ENCODE peak calls at places on chromosomes 13 and 19, in six cellular contexts. G is spleen, P is K562, K is breast epithelium, S is body of pancreas, N is kidney epithelial cell. J is an unnamed sample. For H3K36me3, the result is how much of the 10 kb centered on the place peaks cover.

GRCh38 chr13:107867701-107868661 is 347.4 kb downstream of the LIG4 start:
- DNase-seq in G (no peak), P (peak), K (no peak), S (peak), N (no peak), J (no peak)

GRCh38 chr19:49987159-49987698 is 26.3 kb upstream of the SIGLEC11 start:
- DNase-seq in G (peak), P (peak), K (peak), S (peak), N (peak), J (peak)

GRCh38 chr13:107721436-107721835 is 493.9 kb downstream of the LIG4 start:
- DNase-seq in G (no peak), P (no peak), K (no peak), S (no peak), N (no peak), J (no peak)

GRCh38 chr19:30480097-30480496 is 107.9 kb downstream of the ZNF536 start:
- DNase-seq in G (no peak), P (no peak), K (no peak), S (no peak), N (no peak), J (no peak)

GRCh38 chr13:22196777-22197176 is 525.9 kb downstream of the FGF9 start:
- DNase-seq in G (no peak), P (no peak), K (no peak), S (no peak), N (no peak), J (no peak)

GRCh38 chr19:7440188-7440975 is 48.5 kb downstream of the PEX11G start:
- DNase-seq in G (no peak), P (peak), K (no peak), S (no peak), N (no peak), J (no peak)

GRCh38 chr13:74061939-74062595 is 72.1 kb downstream of the KLF12 start:
- DNase-seq in G (no peak), P (no peak), K (no peak), S (no peak), N (no peak), J (peak)

GRCh38 chr13:71290963-71291937 is 575.8 kb downstream of the DACH1 start:
- DNase-seq in G (no peak), P (peak), K (no peak), S (peak), N (peak), J (peak)

GRCh38 chr13:68428292-68428691 is 1198.2 kb upstream of the PCDH9 start:
- DNase-seq in G (no peak), P (no peak), K (no peak), S (no peak), N (peak), J (no peak)

GRCh38 chr13:95243207-95243606 is 58.0 kb downstream of the ABCC4 start:
- DNase-seq in G (no peak), P (peak), K (no peak), S (no peak), N (no peak), J (no peak)

GRCh38 chr19:12786149-12786870 is 5.0 kb upstream of the JUNB start:
- DNase-seq in G (peak), P (no peak), K (peak), S (peak), N (no peak), J (peak)

GRCh38 chr19:56748443-56748842 is 76.9 kb upstream of the ZNF835 start:
- DNase-seq in G (no peak), P (peak), K (no peak), S (peak), N (no peak), J (no peak)

GRCh38 chr13:66887088-66887487 is 343.0 kb downstream of the PCDH9 start:
- DNase-seq in G (no peak), P (no peak), K (no peak), S (no peak), N (peak), J (no peak)

GRCh38 chr13:101416181-101417042 is at the start of gene NALCN:
- DNase-seq in G (no peak), P (no peak), K (no peak), S (peak), N (no peak), J (no peak)

GRCh38 chr19:19860756-19861390 is 4.8 kb upstream of the ZNF253 start:
- DNase-seq in G (peak), P (peak), K (peak), S (no peak), N (no peak), J (no peak)

GRCh38 chr19:46839752-46840151 is 10.9 kb downstream of the AP2S1 start:
- DNase-seq in G (no peak), P (no peak), K (peak), S (no peak), N (no peak), J (no peak)

GRCh38 chr13:108957369-108958012 is 328.1 kb downstream of the MYO16 start:
- DNase-seq in G (no peak), P (no peak), K (no peak), S (no peak), N (peak), J (no peak)

GRCh38 chr13:20489185-20489820 is 36.4 kb downstream of the CRYL1 start:
- DNase-seq in G (no peak), P (no peak), K (no peak), S (peak), N (no peak), J (no peak)

GRCh38 chr19:48739835-48740704 is at the start of gene RASIP1:
- DNase-seq in G (peak), P (no peak), K (no peak), S (peak), N (no peak), J (no peak)

GRCh38 chr13:113454936-113455335 is 1.6 kb upstream of the ADPRHL1 start:
- DNase-seq in G (no peak), P (no peak), K (no peak), S (no peak), N (no peak), J (no peak)

GRCh38 chr13:110690516-110690915 is 15.4 kb downstream of the CARS2 start:
- DNase-seq in G (peak), P (no peak), K (no peak), S (no peak), N (no peak), J (no peak)
- H3K36me3 ChIP-seq in G (under half), P (under half), K (under half), S (under half), N (under half), J (under half)

GRCh38 chr19:2540646-2541454 is 64.9 kb downstream of the GADD45B start:
- DNase-seq in G (peak), P (no peak), K (peak), S (peak), N (peak), J (no peak)
- TF ChIP-seq CTCF in G (peak), P (no peak), K (peak), S (no peak), N (no peak), J (no peak)

GRCh38 chr13:23579886-23580706 is 9.9 kb downstream of the TNFRSF19 start:
- DNase-seq in G (no peak), P (no peak), K (no peak), S (no peak), N (no peak), J (no peak)

GRCh38 chr13:23584275-23584674 is 14.1 kb downstream of the TNFRSF19 start:
- DNase-seq in G (no peak), P (no peak), K (no peak), S (no peak), N (no peak), J (no peak)

GRCh38 chr13:23586336-23586735 is 16.1 kb downstream of the TNFRSF19 start:
- DNase-seq in G (no peak), P (no peak), K (no peak), S (no peak), N (no peak), J (no peak)

GRCh38 chr13:23579072-23579885 is 9.1 kb downstream of the TNFRSF19 start:
- DNase-seq in G (peak), P (peak), K (peak), S (peak), N (no peak), J (peak)

DNA sequence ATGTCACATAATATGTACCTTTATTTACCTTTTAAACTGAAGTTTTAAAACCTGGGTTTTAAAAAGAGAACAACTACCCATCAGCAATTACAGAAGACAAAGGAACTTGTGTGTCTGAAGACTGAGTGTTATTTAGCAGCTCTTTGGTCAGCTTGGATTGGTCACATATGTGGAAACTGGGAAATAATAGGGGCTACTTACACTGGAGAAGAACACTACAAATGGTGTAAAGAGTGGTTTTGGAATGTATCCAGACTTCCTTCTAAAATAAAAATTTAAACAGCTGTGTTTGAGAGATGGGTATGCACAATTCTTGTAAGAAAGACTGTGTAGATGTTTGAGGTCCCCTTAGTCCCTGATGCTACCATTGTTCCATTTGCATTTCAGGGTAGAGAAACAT is 13.3 kb downstream of the TNFRSF19 start:
- DNase-seq in G (no peak), P (no peak), K (no peak), S (no peak), N (no peak), J (no peak)
- H3K4me3 ChIP-seq in G (no peak), P (no peak), K (no peak), S (no peak), N (no peak), J (no peak)

DNA sequence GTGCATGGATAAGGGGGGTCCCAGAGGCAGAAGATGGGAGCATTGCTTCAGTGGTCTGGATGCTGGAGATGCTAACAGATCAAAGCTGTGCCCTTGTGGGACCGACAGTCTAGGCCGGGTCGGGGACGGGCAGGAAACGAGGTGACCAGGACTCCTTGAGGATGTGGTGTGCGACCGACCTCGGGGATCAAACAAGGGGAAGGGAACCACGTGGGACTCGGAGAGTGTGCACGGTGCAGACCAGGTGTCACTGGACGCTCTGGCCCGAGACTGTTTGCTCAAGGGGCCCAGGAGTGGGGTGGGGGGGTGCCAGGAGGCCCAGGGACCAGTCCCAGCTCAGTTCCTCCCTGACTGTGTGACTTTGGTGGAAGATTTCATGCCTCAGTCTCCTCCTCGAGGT is 6.0 kb downstream of the NFIC start:
- DNase-seq in G (no peak), P (no peak), K (no peak), S (no peak), N (no peak), J (no peak)
- H3K36me3 ChIP-seq in G (under half), P (under half), K (under half), S (under half), N (under half), J (under half)

GRCh38 chr19:18058208-18059009 is 28.3 kb downstream of the IL12RB1 start:
- DNase-seq in G (peak), P (peak), K (peak), S (peak), N (no peak), J (peak)

GRCh38 chr19:18057557-18057956 is 29.2 kb downstream of the IL12RB1 start:
- DNase-seq in G (no peak), P (no peak), K (no peak), S (no peak), N (no peak), J (no peak)

GRCh38 chr19:18060472-18060871 is 26.3 kb downstream of the IL12RB1 start:
- DNase-seq in G (no peak), P (peak), K (no peak), S (no peak), N (no peak), J (no peak)

GRCh38 chr19:18059902-18060301 is 26.8 kb downstream of the IL12RB1 start:
- DNase-seq in G (no peak), P (no peak), K (no peak), S (no peak), N (no peak), J (no peak)

DNA sequence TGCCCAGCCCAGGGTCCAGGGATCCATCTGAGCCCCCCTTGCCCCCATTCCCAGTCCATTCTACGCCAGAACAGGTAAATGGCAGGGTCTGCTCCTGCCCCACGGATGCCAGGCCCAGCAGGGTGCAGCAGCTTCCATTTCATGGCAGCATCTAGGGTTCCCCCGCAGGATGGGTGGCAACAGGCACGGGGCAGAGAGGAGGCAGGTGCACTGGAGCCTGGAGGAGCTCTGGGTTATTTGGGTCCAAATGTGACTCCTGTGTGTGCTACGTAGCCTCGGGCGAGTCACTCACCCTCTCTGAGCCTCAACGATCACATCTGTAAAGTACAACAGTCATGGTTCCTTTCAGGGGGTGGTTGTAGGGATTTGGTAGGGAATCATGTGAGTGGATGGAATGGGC is 27.4 kb downstream of the IL12RB1 start:
- DNase-seq in G (no peak), P (no peak), K (no peak), S (no peak), N (no peak), J (no peak)
- TF ChIP-seq CTCF in G (no peak), P (no peak), K (no peak), S (no peak), N (no peak), J (peak)

GRCh38 chr19:6023085-6023682 is 45.2 kb upstream of the RANBP3 start:
- DNase-seq in G (peak), P (no peak), K (no peak), S (no peak), N (peak), J (no peak)

GRCh38 chr19:6020972-6021805 is 43.2 kb upstream of the RANBP3 start:
- DNase-seq in G (peak), P (no peak), K (no peak), S (peak), N (no peak), J (no peak)

GRCh38 chr19:6023936-6024335 is 46.0 kb upstream of the RANBP3 start:
- DNase-seq in G (peak), P (no peak), K (no peak), S (no peak), N (no peak), J (no peak)

GRCh38 chr19:6021878-6022569 is 44.1 kb upstream of the RANBP3 start:
- DNase-seq in G (peak), P (peak), K (peak), S (peak), N (peak), J (peak)

DNA sequence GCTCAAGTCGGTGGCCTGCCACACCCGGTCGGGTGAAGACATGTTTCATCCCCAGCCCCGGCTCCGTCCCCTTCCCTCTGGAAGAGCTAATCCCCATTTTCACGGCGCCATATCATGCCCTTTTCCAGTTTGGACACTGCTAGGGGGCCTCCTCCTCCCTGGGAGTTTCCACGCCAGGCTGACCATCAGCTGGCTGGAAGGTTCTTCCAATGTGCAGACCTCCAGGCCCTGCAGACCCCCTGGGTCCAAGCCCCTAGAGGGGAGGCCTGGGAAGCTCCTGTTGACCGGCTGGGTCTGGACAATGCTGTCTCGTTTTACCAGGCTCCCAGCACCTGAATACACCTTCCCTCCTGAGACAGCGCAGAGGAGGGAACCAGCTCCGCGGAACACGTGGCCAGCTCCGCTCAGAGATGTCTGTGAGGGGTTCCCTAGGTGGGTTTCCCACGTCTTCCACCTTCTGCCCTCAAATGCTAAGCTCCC is 44.7 kb upstream of the RANBP3 start:
- DNase-seq in G (no peak), P (no peak), K (no peak), S (no peak), N (no peak), J (no peak)
- H3K4me3 ChIP-seq in G (no peak), P (no peak), K (no peak), S (no peak), N (no peak), J (no peak)

GRCh38 chr19:36081894-36082293 is 27.2 kb downstream of the WDR62 start:
- DNase-seq in G (no peak), P (no peak), K (no peak), S (no peak), N (no peak), J (no peak)
- H3K36me3 ChIP-seq in G (under half), P (half or more), K (under half), S (under half), N (under half), J (under half)

DNA sequence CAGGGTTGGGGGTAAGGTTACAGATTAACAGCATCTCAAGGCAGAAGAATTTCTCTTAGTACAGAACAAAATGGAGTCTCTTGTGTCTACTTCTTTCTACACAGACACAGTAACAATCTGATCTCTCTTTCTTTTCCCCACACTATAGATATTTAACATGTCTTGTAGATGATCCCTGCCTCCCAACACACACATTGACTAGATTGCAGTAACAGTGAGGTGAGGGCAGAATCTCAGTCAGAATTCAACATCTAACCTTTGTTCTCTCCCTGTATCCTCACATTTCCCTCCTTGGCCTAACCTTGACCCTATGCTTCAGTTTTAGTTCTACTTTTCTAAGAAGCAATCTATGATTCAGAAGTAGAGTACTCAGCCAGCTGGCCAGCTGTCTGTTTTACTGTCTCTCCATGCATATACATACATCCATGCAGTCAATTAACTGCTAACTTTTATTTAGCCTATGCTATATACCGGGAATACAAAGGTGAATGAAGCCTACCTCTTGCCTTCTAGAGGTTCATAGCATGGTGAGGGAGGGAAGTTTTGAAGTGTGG is 18.1 kb downstream of the DNAJC15 start:
- DNase-seq in G (no peak), P (no peak), K (no peak), S (no peak), N (no peak), J (no peak)
- TF ChIP-seq CTCF in G (no peak), P (no peak), K (no peak), S (no peak), N (no peak), J (no peak)

J was measured in GM06990.